ENCODE peak calls at places on chromosomes 12 and 14, in four cellular contexts. X is HepG2, W is GM12878, H is SK-N-SH. R is an unnamed sample.
A peak's percentile ranks its signal among the peaks of the same experiment; 100 is the strongest.

GRCh38 chr12:131831635-131832041 is 3.4 kb downstream of the MMP17 start:
- DNase-seq in H (no peak), X (no peak), W (no peak), R (no peak)

GRCh38 chr12:120659151-120659525 is 18.7 kb downstream of the CABP1 start:
- DNase-seq in H (no peak), X (no peak), W (no peak), R (no peak)

GRCh38 chr14:34692348-34692747 is 22.0 kb downstream of the CFL2 start:
- DNase-seq in X (no peak), W (no peak), H (no peak), R (no peak)

GRCh38 chr12:87253157-87253556 is 776.0 kb downstream of the C12orf50 start:
- DNase-seq in H (no peak), X (no peak), W (no peak), R (no peak)

GRCh38 chr14:77303417-77304156 is 17.1 kb downstream of the POMT2 start:
- DNase-seq in W (no peak), H (no peak), X (peak; percentile 89), R (peak; percentile 54)

GRCh38 chr14:74938873-74939495 is 15.9 kb upstream of the RPS6KL1 start:
- DNase-seq in X (no peak), H (no peak), W (no peak), R (no peak)

GRCh38 chr12:93526786-93527428 is 45.6 kb upstream of the SOCS2 start:
- DNase-seq in H (no peak), W (no peak), X (peak; percentile 86), R (peak; percentile 61)

GRCh38 chr12:25994252-25994651 is 35.8 kb downstream of the RASSF8 start:
- DNase-seq in W (no peak), X (no peak), H (no peak), R (no peak)

GRCh38 chr14:51780741-51781140 is 79.7 kb upstream of the GNG2 start:
- DNase-seq in W (no peak), H (no peak), X (no peak), R (no peak)

GRCh38 chr12:31582155-31582554 is 8.8 kb downstream of the DENND5B start:
- DNase-seq in W (no peak), H (no peak), X (no peak), R (no peak)

GRCh38 chr12:53591301-53592206 is 34.6 kb downstream of the ATF7 start:
- DNase-seq in X (peak; percentile 41), W (no peak), H (no peak), R (no peak)

GRCh38 chr14:94037954-94038353 is 11.8 kb downstream of the OTUB2 start:
- DNase-seq in X (no peak), H (no peak), W (no peak), R (no peak)

GRCh38 chr14:39140170-39140569 is 26.0 kb downstream of the GEMIN2 start:
- DNase-seq in X (no peak), H (no peak), W (no peak), R (no peak)

GRCh38 chr12:114407566-114408411 is 1.8 kb upstream of the TBX5 start:
- DNase-seq in X (no peak), W (no peak), H (no peak), R (no peak)

GRCh38 chr14:62039871-62040270 is 277.7 kb downstream of the SNAPC1 start:
- DNase-seq in H (no peak), X (no peak), W (no peak), R (no peak)

GRCh38 chr12:32918890-32919791 is 22.6 kb upstream of the PKP2 start:
- DNase-seq in W (no peak), X (peak; percentile 37), H (peak; percentile 66), R (no peak)
- H2AFZ ChIP-seq in W (no peak overlapping the region), X (no peak overlapping the region), H (no peak overlapping the region), R (peak overlapping the region; percentile 100)

GRCh38 chr14:48584031-48584430 is 908.6 kb upstream of the MDGA2 start:
- DNase-seq in H (no peak), X (no peak), W (no peak), R (no peak)

GRCh38 chr14:48586099-48586498 is 910.7 kb upstream of the MDGA2 start:
- DNase-seq in H (no peak), X (no peak), W (no peak), R (no peak)

GRCh38 chr14:48575772-48576171 is 900.4 kb upstream of the MDGA2 start:
- DNase-seq in W (no peak), H (no peak), X (no peak), R (no peak)

GRCh38 chr14:48582938-48583337 is 907.5 kb upstream of the MDGA2 start:
- DNase-seq in X (no peak), H (no peak), W (no peak), R (no peak)

GRCh38 chr14:48580692-48581091 is 905.3 kb upstream of the MDGA2 start:
- DNase-seq in X (no peak), H (no peak), W (no peak), R (no peak)
- TF ChIP-seq CTCF in X (no peak), H (no peak), W (no peak), R (peak; percentile 14)

GRCh38 chr14:88016768-88017167 is 11.8 kb downstream of the GPR65 start:
- DNase-seq in X (no peak), H (no peak), W (no peak), R (no peak)

GRCh38 chr14:88009486-88009885 is 4.6 kb downstream of the GPR65 start:
- DNase-seq in W (no peak), H (no peak), X (no peak), R (no peak)

GRCh38 chr14:88017503-88017902 is 12.6 kb downstream of the GPR65 start:
- DNase-seq in W (no peak), X (no peak), H (no peak), R (no peak)

GRCh38 chr14:88013750-88014349 is 8.9 kb downstream of the GPR65 start:
- DNase-seq in X (peak; percentile 66), W (no peak), H (peak; percentile 53), R (peak; percentile 12)
- TF ChIP-seq ZBTB33 in X (no peak), W (no peak), H (no peak), R (no peak)

GRCh38 chr14:92754956-92755355 is 6.5 kb upstream of the LGMN start:
- DNase-seq in W (no peak), H (no peak), X (peak; percentile 71), R (no peak)

GRCh38 chr14:92759679-92760523 is 11.5 kb upstream of the LGMN start:
- DNase-seq in H (no peak), X (no peak), W (peak; percentile 64), R (no peak)

GRCh38 chr14:92755495-92755894 is 7.1 kb upstream of the LGMN start:
- DNase-seq in W (no peak), X (no peak), H (no peak), R (no peak)

GRCh38 chr14:92759300-92759678 is 10.9 kb upstream of the LGMN start:
- DNase-seq in W (no peak), H (no peak), X (no peak), R (no peak)

DNA sequence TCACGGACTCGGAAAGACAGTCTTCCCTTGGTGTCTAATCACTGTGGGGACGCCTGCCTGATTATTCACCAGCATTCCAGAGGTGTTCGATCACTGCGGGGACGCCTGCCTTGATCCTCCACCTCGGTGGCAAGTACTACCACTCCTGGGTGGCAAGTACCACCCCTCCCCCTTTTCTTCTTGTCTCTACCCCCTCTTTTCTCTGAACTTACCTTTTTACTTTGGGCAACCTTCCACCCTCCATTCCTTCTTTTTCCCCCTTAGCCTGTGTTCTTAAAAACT is 12.0 kb upstream of the LGMN start:
- DNase-seq in X (no peak), H (no peak), W (no peak), R (peak; percentile 36)
- H2AFZ ChIP-seq in X (no peak overlapping the region), H (no peak overlapping the region), W (no peak overlapping the region), R (peak overlapping the region; percentile 89)

GRCh38 chr14:104680806-104681688 is 8.4 kb upstream of the INF2 start:
- DNase-seq in H (no peak), W (no peak), X (peak; percentile 73), R (no peak)
- TF ChIP-seq CTCF in H (peak; percentile 30), W (peak; percentile 32), X (peak; percentile 70), R (no peak)

DNA sequence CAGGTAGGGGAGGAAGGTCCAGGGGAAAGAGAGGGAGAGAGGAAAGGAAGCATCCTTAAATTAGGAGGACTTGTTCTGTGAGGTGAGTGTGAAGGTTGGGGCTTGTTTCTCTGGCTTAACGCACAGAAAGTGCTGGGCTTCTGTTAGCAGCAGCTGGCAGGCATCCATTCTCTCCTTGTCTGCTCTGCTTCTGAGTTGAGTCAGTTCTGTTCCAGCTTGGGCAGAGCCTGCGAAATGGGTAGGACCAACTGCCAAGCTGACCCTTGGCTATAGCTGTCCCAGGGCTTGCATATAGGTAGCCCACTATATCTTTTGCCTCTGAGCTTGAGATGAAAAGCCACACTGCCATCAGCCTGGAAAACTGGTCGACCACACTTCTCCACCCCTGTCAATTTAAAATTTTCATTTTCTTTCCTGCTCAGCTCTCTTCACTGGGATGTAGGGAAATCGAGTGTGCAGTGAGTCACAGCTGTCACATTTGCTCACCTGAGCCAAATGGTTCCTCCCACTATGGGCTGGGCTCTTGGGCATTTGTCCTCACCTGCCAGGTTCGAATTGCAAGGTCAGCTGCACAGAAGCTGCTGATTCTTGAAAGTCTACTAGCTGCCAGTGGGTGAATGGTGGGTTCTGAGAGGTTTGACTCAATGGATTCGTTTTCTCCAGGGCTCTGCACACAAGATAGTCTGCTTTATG is 256.4 kb upstream of the PWP1 start:
- DNase-seq in W (no peak), H (no peak), X (no peak), R (no peak)
- TF ChIP-seq ZBTB33 in W (no peak), H (no peak), X (no peak), R (no peak)